ENCODE peak calls at places on chromosomes 13 and 19, in four cellular contexts. J is NCI-H2081, F is AG09319, V is SK-MEL-5. Q is an unnamed sample.

GRCh38 chr19:3434630-3435553 is 45.4 kb downstream of the SMIM24 start:
- DNase-seq in J (peak), F (peak), V (peak), Q (peak)

GRCh38 chr19:29016926-29017760 is 195.8 kb downstream of the UQCRFS1 start:
- DNase-seq in J (no peak), F (no peak), V (no peak), Q (no peak)

GRCh38 chr19:48962029-48962848 is 2.9 kb upstream of the FTL start:
- DNase-seq in J (no peak), F (no peak), V (no peak), Q (no peak)

GRCh38 chr13:60138674-60139073 is 25.1 kb downstream of the DIAPH3 start:
- DNase-seq in J (no peak), F (no peak), V (no peak), Q (no peak)

GRCh38 chr13:23953860-23954512 is 56.7 kb upstream of the C1QTNF9B start:
- DNase-seq in J (no peak), F (no peak), V (no peak), Q (no peak)

GRCh38 chr13:114107686-114108081 is 24.7 kb downstream of the RASA3 start:
- DNase-seq in J (no peak), F (peak), V (no peak), Q (no peak)

GRCh38 chr13:25249001-25249543 is 38.2 kb downstream of the MTMR6 start:
- DNase-seq in J (peak), F (peak), V (peak), Q (peak)

GRCh38 chr19:34667349-34668076 is 9.4 kb downstream of the SCGB2B2 start:
- DNase-seq in J (peak), F (no peak), V (no peak), Q (peak)

GRCh38 chr13:111965466-111966214 is 101.3 kb upstream of the SOX1 start:
- DNase-seq in J (no peak), F (no peak), V (no peak), Q (no peak)

GRCh38 chr13:33087091-33087490 is 70.9 kb downstream of the KL start:
- DNase-seq in J (no peak), F (no peak), V (no peak), Q (no peak)

GRCh38 chr13:48038763-48039162 is 1.2 kb downstream of the NUDT15 start:
- DNase-seq in J (no peak), F (no peak), V (no peak), Q (no peak)

GRCh38 chr13:98276486-98276885 is 99.4 kb upstream of the RNF113B start:
- DNase-seq in J (no peak), F (no peak), V (no peak), Q (no peak)

GRCh38 chr13:28337196-28338045 is 157.5 kb downstream of the FLT1 start:
- DNase-seq in J (no peak), F (peak), V (peak), Q (peak)

Q was measured in A673.